ENCODE peak calls at places on chromosome 14, in seven cellular contexts. One of them, this sample, is unnamed.

GRCh38 chr14:85336817-85337216 is 193.1 kb upstream of the FLRT2 start:
- DNase-seq in T-helper 17 cell: no peak
- DNase-seq in HCT116: no peak
- DNase-seq in left cardiac atrium: no peak
- DNase-seq in PC-9: no peak
- DNase-seq in upper lobe of right lung: no peak
- DNase-seq in stimulated activated CD8-positive, alpha-beta memory T cell treated with anti-CD3 and anti-CD28 coated beads, Interleukin-2, amount 100 ng/mL, for 1 hour: no peak
- DNase-seq in this sample: no peak

GRCh38 chr14:49634547-49635334 is at the start of gene DNAAF2:
- DNase-seq in T-helper 17 cell: peak
- DNase-seq in HCT116: no peak
- DNase-seq in left cardiac atrium: peak
- DNase-seq in PC-9: peak
- DNase-seq in upper lobe of right lung: peak
- DNase-seq in stimulated activated CD8-positive, alpha-beta memory T cell treated with anti-CD3 and anti-CD28 coated beads, Interleukin-2, amount 100 ng/mL, for 1 hour: peak
- DNase-seq in this sample: peak

GRCh38 chr14:69287096-69287991 is 27.4 kb downstream of the GALNT16 start:
- DNase-seq in T-helper 17 cell: no peak
- DNase-seq in HCT116: no peak
- DNase-seq in left cardiac atrium: no peak
- DNase-seq in PC-9: no peak
- DNase-seq in upper lobe of right lung: no peak
- DNase-seq in stimulated activated CD8-positive, alpha-beta memory T cell treated with anti-CD3 and anti-CD28 coated beads, Interleukin-2, amount 100 ng/mL, for 1 hour: no peak
- DNase-seq in this sample: no peak

GRCh38 chr14:21382886-21383847 is 652 bp downstream of the SUPT16H start:
- DNase-seq in T-helper 17 cell: peak
- DNase-seq in HCT116: no peak
- DNase-seq in left cardiac atrium: peak
- DNase-seq in PC-9: peak
- DNase-seq in upper lobe of right lung: peak
- DNase-seq in stimulated activated CD8-positive, alpha-beta memory T cell treated with anti-CD3 and anti-CD28 coated beads, Interleukin-2, amount 100 ng/mL, for 1 hour: peak
- DNase-seq in this sample: peak

GRCh38 chr14:101223561-101224162 is 320.1 kb upstream of the RTL1 start:
- DNase-seq in T-helper 17 cell: no peak
- DNase-seq in HCT116: no peak
- DNase-seq in left cardiac atrium: no peak
- DNase-seq in PC-9: no peak
- DNase-seq in upper lobe of right lung: no peak
- DNase-seq in stimulated activated CD8-positive, alpha-beta memory T cell treated with anti-CD3 and anti-CD28 coated beads, Interleukin-2, amount 100 ng/mL, for 1 hour: no peak
- DNase-seq in this sample: peak

GRCh38 chr14:50726372-50727107 is 58.4 kb upstream of the SAV1 start:
- DNase-seq in T-helper 17 cell: no peak
- DNase-seq in HCT116: no peak
- DNase-seq in left cardiac atrium: no peak
- DNase-seq in PC-9: no peak
- DNase-seq in upper lobe of right lung: no peak
- DNase-seq in stimulated activated CD8-positive, alpha-beta memory T cell treated with anti-CD3 and anti-CD28 coated beads, Interleukin-2, amount 100 ng/mL, for 1 hour: no peak
- DNase-seq in this sample: no peak

GRCh38 chr14:83709116-83709515 is 1820.8 kb upstream of the FLRT2 start:
- DNase-seq in T-helper 17 cell: no peak
- DNase-seq in HCT116: no peak
- DNase-seq in left cardiac atrium: no peak
- DNase-seq in PC-9: no peak
- DNase-seq in upper lobe of right lung: no peak
- DNase-seq in stimulated activated CD8-positive, alpha-beta memory T cell treated with anti-CD3 and anti-CD28 coated beads, Interleukin-2, amount 100 ng/mL, for 1 hour: no peak
- DNase-seq in this sample: no peak

GRCh38 chr14:53946404-53947400 is 9.9 kb downstream of the BMP4 start:
- DNase-seq in T-helper 17 cell: no peak
- DNase-seq in HCT116: no peak
- DNase-seq in left cardiac atrium: no peak
- DNase-seq in PC-9: no peak
- DNase-seq in upper lobe of right lung: peak
- DNase-seq in stimulated activated CD8-positive, alpha-beta memory T cell treated with anti-CD3 and anti-CD28 coated beads, Interleukin-2, amount 100 ng/mL, for 1 hour: no peak
- DNase-seq in this sample: no peak

GRCh38 chr14:72597834-72598233 is 296.1 kb downstream of the DPF3 start:
- DNase-seq in T-helper 17 cell: no peak
- DNase-seq in HCT116: no peak
- DNase-seq in left cardiac atrium: no peak
- DNase-seq in PC-9: no peak
- DNase-seq in upper lobe of right lung: no peak
- DNase-seq in stimulated activated CD8-positive, alpha-beta memory T cell treated with anti-CD3 and anti-CD28 coated beads, Interleukin-2, amount 100 ng/mL, for 1 hour: no peak
- DNase-seq in this sample: no peak

GRCh38 chr14:31038521-31039166 is 12.5 kb upstream of the STRN3 start:
- DNase-seq in T-helper 17 cell: no peak
- DNase-seq in HCT116: peak
- DNase-seq in left cardiac atrium: no peak
- DNase-seq in PC-9: no peak
- DNase-seq in upper lobe of right lung: no peak
- DNase-seq in stimulated activated CD8-positive, alpha-beta memory T cell treated with anti-CD3 and anti-CD28 coated beads, Interleukin-2, amount 100 ng/mL, for 1 hour: no peak
- DNase-seq in this sample: no peak

GRCh38 chr14:55512421-55512820 is 67.6 kb upstream of the KTN1 start:
- DNase-seq in T-helper 17 cell: no peak
- DNase-seq in HCT116: no peak
- DNase-seq in left cardiac atrium: no peak
- DNase-seq in PC-9: no peak
- DNase-seq in upper lobe of right lung: no peak
- DNase-seq in stimulated activated CD8-positive, alpha-beta memory T cell treated with anti-CD3 and anti-CD28 coated beads, Interleukin-2, amount 100 ng/mL, for 1 hour: no peak
- DNase-seq in this sample: no peak

GRCh38 chr14:34078117-34078743 is 127.4 kb upstream of the EGLN3 start:
- DNase-seq in T-helper 17 cell: no peak
- DNase-seq in HCT116: no peak
- DNase-seq in left cardiac atrium: no peak
- DNase-seq in PC-9: no peak
- DNase-seq in upper lobe of right lung: no peak
- DNase-seq in stimulated activated CD8-positive, alpha-beta memory T cell treated with anti-CD3 and anti-CD28 coated beads, Interleukin-2, amount 100 ng/mL, for 1 hour: no peak
- DNase-seq in this sample: no peak

GRCh38 chr14:90815817-90816662 is at the start of gene TTC7B:
- DNase-seq in T-helper 17 cell: peak
- DNase-seq in HCT116: no peak
- DNase-seq in left cardiac atrium: peak
- DNase-seq in PC-9: no peak
- DNase-seq in upper lobe of right lung: peak
- DNase-seq in stimulated activated CD8-positive, alpha-beta memory T cell treated with anti-CD3 and anti-CD28 coated beads, Interleukin-2, amount 100 ng/mL, for 1 hour: no peak
- DNase-seq in this sample: peak

GRCh38 chr14:91892918-91893527 is 25.7 kb upstream of the TC2N start:
- DNase-seq in T-helper 17 cell: peak
- DNase-seq in HCT116: peak
- DNase-seq in left cardiac atrium: no peak
- DNase-seq in PC-9: no peak
- DNase-seq in upper lobe of right lung: no peak
- DNase-seq in stimulated activated CD8-positive, alpha-beta memory T cell treated with anti-CD3 and anti-CD28 coated beads, Interleukin-2, amount 100 ng/mL, for 1 hour: no peak
- DNase-seq in this sample: peak

GRCh38 chr14:81400852-81401251 is 728 bp upstream of the STON2 start:
- DNase-seq in T-helper 17 cell: no peak
- DNase-seq in HCT116: peak
- DNase-seq in left cardiac atrium: peak
- DNase-seq in PC-9: peak
- DNase-seq in upper lobe of right lung: no peak
- DNase-seq in stimulated activated CD8-positive, alpha-beta memory T cell treated with anti-CD3 and anti-CD28 coated beads, Interleukin-2, amount 100 ng/mL, for 1 hour: no peak
- DNase-seq in this sample: peak

GRCh38 chr14:35113308-35113950 is 8.4 kb downstream of the PPP2R3C start:
- DNase-seq in T-helper 17 cell: no peak
- DNase-seq in HCT116: no peak
- DNase-seq in left cardiac atrium: no peak
- DNase-seq in PC-9: no peak
- DNase-seq in upper lobe of right lung: no peak
- DNase-seq in stimulated activated CD8-positive, alpha-beta memory T cell treated with anti-CD3 and anti-CD28 coated beads, Interleukin-2, amount 100 ng/mL, for 1 hour: no peak
- DNase-seq in this sample: peak

GRCh38 chr14:49926803-49927202 is 33.9 kb downstream of the ARF6 start:
- DNase-seq in T-helper 17 cell: no peak
- DNase-seq in HCT116: no peak
- DNase-seq in left cardiac atrium: no peak
- DNase-seq in PC-9: no peak
- DNase-seq in upper lobe of right lung: no peak
- DNase-seq in stimulated activated CD8-positive, alpha-beta memory T cell treated with anti-CD3 and anti-CD28 coated beads, Interleukin-2, amount 100 ng/mL, for 1 hour: no peak
- DNase-seq in this sample: no peak

GRCh38 chr14:98944989-98945388 is 327.0 kb downstream of the BCL11B start:
- DNase-seq in T-helper 17 cell: no peak
- DNase-seq in HCT116: no peak
- DNase-seq in left cardiac atrium: no peak
- DNase-seq in PC-9: no peak
- DNase-seq in upper lobe of right lung: no peak
- DNase-seq in stimulated activated CD8-positive, alpha-beta memory T cell treated with anti-CD3 and anti-CD28 coated beads, Interleukin-2, amount 100 ng/mL, for 1 hour: no peak
- DNase-seq in this sample: no peak

GRCh38 chr14:105257464-105257863 is 9.1 kb downstream of the BTBD6 start:
- DNase-seq in T-helper 17 cell: no peak
- DNase-seq in HCT116: no peak
- DNase-seq in left cardiac atrium: no peak
- DNase-seq in PC-9: no peak
- DNase-seq in upper lobe of right lung: peak
- DNase-seq in stimulated activated CD8-positive, alpha-beta memory T cell treated with anti-CD3 and anti-CD28 coated beads, Interleukin-2, amount 100 ng/mL, for 1 hour: no peak
- DNase-seq in this sample: no peak

GRCh38 chr14:103103461-103104388 is 9.2 kb downstream of the EXOC3L4 start:
- DNase-seq in T-helper 17 cell: no peak
- DNase-seq in HCT116: no peak
- DNase-seq in left cardiac atrium: peak
- DNase-seq in PC-9: peak
- DNase-seq in upper lobe of right lung: peak
- DNase-seq in stimulated activated CD8-positive, alpha-beta memory T cell treated with anti-CD3 and anti-CD28 coated beads, Interleukin-2, amount 100 ng/mL, for 1 hour: no peak
- DNase-seq in this sample: peak

GRCh38 chr14:58730793-58731464 is 93.2 kb downstream of the DACT1 start:
- DNase-seq in T-helper 17 cell: no peak
- DNase-seq in HCT116: no peak
- DNase-seq in left cardiac atrium: no peak
- DNase-seq in PC-9: no peak
- DNase-seq in upper lobe of right lung: no peak
- DNase-seq in stimulated activated CD8-positive, alpha-beta memory T cell treated with anti-CD3 and anti-CD28 coated beads, Interleukin-2, amount 100 ng/mL, for 1 hour: no peak
- DNase-seq in this sample: no peak

GRCh38 chr14:69260246-69260978 is 454 bp downstream of the GALNT16 start:
- DNase-seq in T-helper 17 cell: no peak
- DNase-seq in HCT116: no peak
- DNase-seq in left cardiac atrium: no peak
- DNase-seq in PC-9: peak
- DNase-seq in upper lobe of right lung: no peak
- DNase-seq in stimulated activated CD8-positive, alpha-beta memory T cell treated with anti-CD3 and anti-CD28 coated beads, Interleukin-2, amount 100 ng/mL, for 1 hour: no peak
- DNase-seq in this sample: no peak

GRCh38 chr14:103204852-103205540 is 81.7 kb downstream of the TNFAIP2 start:
- DNase-seq in T-helper 17 cell: no peak
- DNase-seq in HCT116: peak
- DNase-seq in left cardiac atrium: no peak
- DNase-seq in PC-9: no peak
- DNase-seq in upper lobe of right lung: peak
- DNase-seq in stimulated activated CD8-positive, alpha-beta memory T cell treated with anti-CD3 and anti-CD28 coated beads, Interleukin-2, amount 100 ng/mL, for 1 hour: no peak
- DNase-seq in this sample: peak

GRCh38 chr14:36346052-36346451 is 25.6 kb upstream of the MBIP start:
- DNase-seq in T-helper 17 cell: no peak
- DNase-seq in HCT116: no peak
- DNase-seq in left cardiac atrium: no peak
- DNase-seq in PC-9: no peak
- DNase-seq in upper lobe of right lung: no peak
- DNase-seq in stimulated activated CD8-positive, alpha-beta memory T cell treated with anti-CD3 and anti-CD28 coated beads, Interleukin-2, amount 100 ng/mL, for 1 hour: no peak
- DNase-seq in this sample: no peak

GRCh38 chr14:24179961-24180726 is 8.3 kb downstream of the REC8 start:
- DNase-seq in T-helper 17 cell: no peak
- DNase-seq in HCT116: no peak
- DNase-seq in left cardiac atrium: no peak
- DNase-seq in PC-9: no peak
- DNase-seq in upper lobe of right lung: peak
- DNase-seq in stimulated activated CD8-positive, alpha-beta memory T cell treated with anti-CD3 and anti-CD28 coated beads, Interleukin-2, amount 100 ng/mL, for 1 hour: no peak
- DNase-seq in this sample: no peak

GRCh38 chr14:58026967-58027366 is 125.0 kb downstream of the ARMH4 start:
- DNase-seq in T-helper 17 cell: no peak
- DNase-seq in HCT116: no peak
- DNase-seq in left cardiac atrium: no peak
- DNase-seq in PC-9: no peak
- DNase-seq in upper lobe of right lung: no peak
- DNase-seq in stimulated activated CD8-positive, alpha-beta memory T cell treated with anti-CD3 and anti-CD28 coated beads, Interleukin-2, amount 100 ng/mL, for 1 hour: no peak
- DNase-seq in this sample: no peak

GRCh38 chr14:85439696-85440328 is 90.1 kb upstream of the FLRT2 start:
- DNase-seq in T-helper 17 cell: no peak
- DNase-seq in HCT116: no peak
- DNase-seq in left cardiac atrium: no peak
- DNase-seq in PC-9: no peak
- DNase-seq in upper lobe of right lung: no peak
- DNase-seq in stimulated activated CD8-positive, alpha-beta memory T cell treated with anti-CD3 and anti-CD28 coated beads, Interleukin-2, amount 100 ng/mL, for 1 hour: no peak
- DNase-seq in this sample: no peak

GRCh38 chr14:52835122-52835903 is 43.9 kb upstream of the GNPNAT1 start:
- DNase-seq in T-helper 17 cell: no peak
- DNase-seq in HCT116: peak
- DNase-seq in left cardiac atrium: no peak
- DNase-seq in PC-9: peak
- DNase-seq in upper lobe of right lung: no peak
- DNase-seq in stimulated activated CD8-positive, alpha-beta memory T cell treated with anti-CD3 and anti-CD28 coated beads, Interleukin-2, amount 100 ng/mL, for 1 hour: no peak
- DNase-seq in this sample: peak

GRCh38 chr14:53784688-53785087 is 171.9 kb downstream of the BMP4 start:
- DNase-seq in T-helper 17 cell: no peak
- DNase-seq in HCT116: no peak
- DNase-seq in left cardiac atrium: no peak
- DNase-seq in PC-9: no peak
- DNase-seq in upper lobe of right lung: no peak
- DNase-seq in stimulated activated CD8-positive, alpha-beta memory T cell treated with anti-CD3 and anti-CD28 coated beads, Interleukin-2, amount 100 ng/mL, for 1 hour: no peak
- DNase-seq in this sample: no peak

GRCh38 chr14:53894456-53894855 is 62.2 kb downstream of the BMP4 start:
- DNase-seq in T-helper 17 cell: no peak
- DNase-seq in HCT116: no peak
- DNase-seq in left cardiac atrium: no peak
- DNase-seq in PC-9: no peak
- DNase-seq in upper lobe of right lung: no peak
- DNase-seq in stimulated activated CD8-positive, alpha-beta memory T cell treated with anti-CD3 and anti-CD28 coated beads, Interleukin-2, amount 100 ng/mL, for 1 hour: no peak
- DNase-seq in this sample: no peak

GRCh38 chr14:99773496-99774203 is 19.6 kb upstream of the EML1 start:
- DNase-seq in T-helper 17 cell: no peak
- DNase-seq in HCT116: no peak
- DNase-seq in left cardiac atrium: no peak
- DNase-seq in PC-9: no peak
- DNase-seq in upper lobe of right lung: no peak
- DNase-seq in stimulated activated CD8-positive, alpha-beta memory T cell treated with anti-CD3 and anti-CD28 coated beads, Interleukin-2, amount 100 ng/mL, for 1 hour: no peak
- DNase-seq in this sample: no peak